ENCODE peak calls at places on chromosome 11, in six cellular contexts. Z, S, G, X, V and K are unnamed samples.

GRCh38 chr11:106082096-106082495 is 4.6 kb downstream of the AASDHPPT start:
- DNase-seq in S (no peak), V (no peak), G (no peak), Z (no peak), X (no peak), K (no peak)

GRCh38 chr11:12172493-12173013 is 62.2 kb downstream of the MICAL2 start:
- DNase-seq in V (no peak), X (no peak), G (no peak), S (no peak), Z (no peak), K (no peak)

GRCh38 chr11:43907028-43907966 is 26.7 kb downstream of the ALKBH3 start:
- DNase-seq in G (no peak), X (no peak), V (no peak), S (no peak), Z (no peak), K (no peak)

GRCh38 chr11:114124601-114125144 is 65.2 kb downstream of the ZBTB16 start:
- DNase-seq in S (no peak), Z (no peak), G (no peak), X (no peak), V (no peak), K (no peak)

GRCh38 chr11:126834149-126834548 is 166.4 kb downstream of the KIRREL3 start:
- DNase-seq in X (no peak), Z (no peak), V (no peak), G (no peak), S (no peak), K (peak)

GRCh38 chr11:267491-267994 is 10.7 kb upstream of the NLRP6 start:
- DNase-seq in G (no peak), Z (peak), X (peak), V (peak), S (peak), K (no peak)

GRCh38 chr11:119590651-119591308 is 138.2 kb downstream of the NECTIN1 start:
- DNase-seq in Z (no peak), S (no peak), G (no peak), V (no peak), X (no peak), K (no peak)

GRCh38 chr11:69918938-69919650 is 99.9 kb upstream of the FGF3 start:
- DNase-seq in G (peak), X (peak), S (peak), V (peak), Z (peak), K (peak)

GRCh38 chr11:14075118-14075601 is 112.6 kb downstream of the SPON1 start:
- DNase-seq in Z (peak), S (no peak), X (peak), G (no peak), V (peak), K (no peak)

GRCh38 chr11:931385-931784 is 5.7 kb downstream of the AP2A2 start:
- DNase-seq in G (no peak), Z (no peak), X (no peak), V (no peak), S (no peak), K (peak)

GRCh38 chr11:100981196-100981824 is 148.3 kb downstream of the PGR start:
- DNase-seq in S (no peak), X (no peak), V (no peak), Z (no peak), G (no peak), K (no peak)

GRCh38 chr11:36131719-36132349 is 157.4 kb downstream of the COMMD9 start:
- DNase-seq in G (peak), Z (peak), S (no peak), X (peak), V (no peak), K (peak)